ENCODE peak calls at places on chromosomes 6 and 20, in four cellular contexts. T is H1, Q is K562, G is HepG2. K is an unnamed sample.
A peak's percentile ranks its signal among the peaks of the same experiment; 100 is the strongest.

GRCh38 chr6:164151161-164151728 is 736.7 kb downstream of the QKI start:
- DNase-seq in Q (no peak), T (no peak), G (no peak), K (no peak)

GRCh38 chr6:17418281-17419188 is 25.1 kb downstream of the CAP2 start:
- DNase-seq in Q (no peak), T (no peak), G (no peak), K (no peak)

GRCh38 chr6:105370316-105370715 is 32.6 kb downstream of the PREP start:
- DNase-seq in Q (no peak), G (no peak), T (no peak), K (no peak)

GRCh38 chr20:50720582-50720981 is 10.8 kb upstream of the PARD6B start:
- DNase-seq in G (no peak), Q (no peak), T (no peak), K (no peak)

GRCh38 chr6:13395272-13396237 is 67.2 kb upstream of the TBC1D7 start:
- DNase-seq in Q (peak; percentile 98), G (peak; percentile 59), T (no peak), K (no peak)

GRCh38 chr6:131281471-131282270 is 146.4 kb downstream of the AKAP7 start:
- DNase-seq in T (no peak), Q (no peak), G (no peak), K (no peak)

GRCh38 chr6:66985816-66986215 is 1278.8 kb upstream of the EYS start:
- DNase-seq in T (no peak), Q (no peak), G (no peak), K (no peak)

GRCh38 chr20:40977218-40977617 is 51.4 kb upstream of the TOP1 start:
- DNase-seq in Q (no peak), G (no peak), T (no peak), K (no peak)

GRCh38 chr6:89887452-89888137 is 6.7 kb upstream of the GJA10 start:
- DNase-seq in Q (no peak), G (no peak), T (no peak), K (no peak)

GRCh38 chr20:41142241-41142640 is 4.9 kb downstream of the PLCG1 start:
- DNase-seq in G (no peak), T (no peak), Q (no peak), K (no peak)

GRCh38 chr20:19981091-19981490 is 36.1 kb upstream of the NAA20 start:
- DNase-seq in G (no peak), T (no peak), Q (no peak), K (peak; percentile 45)

GRCh38 chr20:58096880-58097813 is 131.3 kb downstream of the ANKRD60 start:
- DNase-seq in G (no peak), T (no peak), Q (no peak), K (no peak)

GRCh38 chr6:30076333-30076732 is 764 bp upstream of the RNF39 start:
- DNase-seq in T (no peak), G (peak; percentile 18), Q (no peak), K (no peak)

GRCh38 chr6:5068153-5068751 is 16.9 kb upstream of the PPP1R3G start:
- DNase-seq in T (no peak), G (peak; percentile 97), Q (no peak), K (no peak)
- TF ChIP-seq FOSL1 in T (no peak), G (peak; percentile 53), Q (no peak), K (no peak)

DNA sequence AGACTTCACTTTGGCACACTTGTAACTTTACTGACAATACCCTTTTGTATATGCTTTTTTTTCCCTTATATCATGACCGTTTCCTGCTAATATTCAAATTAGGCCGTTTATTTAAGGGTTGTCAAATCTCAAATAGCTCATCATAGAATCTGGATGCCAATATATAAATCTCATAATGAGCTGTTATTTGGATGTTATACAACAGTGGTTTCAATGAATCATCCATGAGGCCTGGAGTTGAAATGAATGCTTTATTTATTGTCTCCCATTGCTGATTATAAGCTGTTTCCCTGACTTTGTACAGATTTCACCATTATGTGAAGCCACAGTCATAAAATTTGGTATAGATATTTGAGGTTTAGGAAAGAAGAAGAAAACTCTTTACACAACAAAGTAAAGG is 256.1 kb downstream of the PLCB1 start:
- DNase-seq in Q (no peak), T (no peak), G (no peak), K (no peak)
- TF ChIP-seq SRF in Q (no peak), T (no peak), G (no peak), K (no peak)

DNA sequence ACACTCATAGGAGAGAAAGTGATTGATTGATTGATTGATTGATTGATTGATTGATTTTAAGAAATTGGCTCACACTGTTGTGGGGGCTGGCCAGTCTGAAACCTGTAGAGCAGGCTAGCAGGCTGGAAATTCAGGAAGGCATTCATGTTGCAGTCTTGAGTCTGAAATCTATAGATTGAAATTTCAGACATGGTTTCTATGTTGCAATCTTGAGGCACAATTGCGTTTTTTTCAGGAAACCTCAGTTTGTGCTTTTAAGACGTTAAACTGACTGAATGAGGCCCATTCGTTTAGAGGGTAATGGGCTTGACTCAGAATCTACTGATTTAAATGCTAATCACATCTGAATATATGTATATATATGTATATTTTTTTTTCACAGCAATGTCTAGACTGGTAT is 106.3 kb downstream of the STXBP5 start:
- DNase-seq in G (no peak), T (no peak), Q (no peak), K (no peak)
- TF ChIP-seq FOSL1 in G (no peak), T (no peak), Q (no peak), K (no peak)

GRCh38 chr20:17403496-17403895 is 127.7 kb downstream of the BFSP1 start:
- DNase-seq in Q (no peak), G (no peak), T (no peak), K (no peak)

GRCh38 chr20:17406191-17406590 is 125.0 kb downstream of the BFSP1 start:
- DNase-seq in G (no peak), Q (no peak), T (no peak), K (no peak)

GRCh38 chr20:17407550-17407949 is 123.6 kb downstream of the BFSP1 start:
- DNase-seq in Q (no peak), T (no peak), G (no peak), K (no peak)
- TF ChIP-seq SRF in Q (no peak), T (no peak), G (no peak), K (no peak)

GRCh38 chr6:157037165-157037564 is 260.0 kb downstream of the ARID1B start:
- DNase-seq in T (no peak), G (no peak), Q (no peak), K (no peak)
- TF ChIP-seq FOSL1 in T (no peak), G (no peak), Q (no peak), K (no peak)

GRCh38 chr6:40714576-40715500 is 127.7 kb upstream of the LRFN2 start:
- DNase-seq in T (no peak), G (peak; percentile 97), Q (peak; percentile 38), K (no peak)
- TF ChIP-seq SRF in T (no peak), G (no peak), Q (no peak), K (no peak)

GRCh38 chr20:25178563-25179438 is 16.7 kb upstream of the ENTPD6 start:
- DNase-seq in T (no peak), G (peak; percentile 67), Q (peak; percentile 27), K (peak; percentile 61)
- TF ChIP-seq FOSL1 in T (no peak), G (no peak), Q (peak; percentile 89), K (peak; percentile 84)

DNA sequence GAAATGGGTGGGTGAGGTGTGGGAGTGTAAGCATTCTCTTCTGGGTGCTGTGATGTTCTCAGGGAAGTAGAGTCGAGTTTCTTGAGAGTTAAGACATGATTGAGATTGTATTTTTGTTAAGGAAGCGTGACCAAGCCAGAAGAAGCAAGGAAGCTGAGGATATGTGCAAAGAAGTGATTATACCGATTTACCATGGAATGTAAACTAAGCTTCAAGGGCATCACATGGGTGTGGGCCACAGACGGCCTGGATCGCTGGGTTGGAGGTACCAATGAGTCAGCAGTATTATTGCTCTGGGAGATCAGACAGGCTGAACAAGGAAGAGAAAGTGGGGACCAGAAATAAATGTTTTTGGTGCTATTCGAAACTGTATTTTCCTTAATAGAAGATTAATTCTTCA is 184.1 kb upstream of the GMDS start:
- DNase-seq in T (no peak), G (no peak), Q (no peak), K (no peak)
- TF ChIP-seq SRF in T (no peak), G (no peak), Q (no peak), K (no peak)

GRCh38 chr20:4164246-4164645 is 148.9 kb upstream of the RNF24 start:
- DNase-seq in T (no peak), Q (no peak), G (no peak), K (no peak)

GRCh38 chr20:4165984-4166725 is 150.8 kb upstream of the RNF24 start:
- DNase-seq in Q (no peak), T (no peak), G (no peak), K (no peak)

GRCh38 chr20:4167261-4168004 is 152.1 kb upstream of the RNF24 start:
- DNase-seq in T (no peak), G (peak; percentile 95), Q (no peak), K (no peak)

GRCh38 chr20:4169360-4170214 is 154.2 kb upstream of the RNF24 start:
- DNase-seq in Q (no peak), G (no peak), T (no peak), K (no peak)

GRCh38 chr20:4166726-4167035 is 151.3 kb upstream of the RNF24 start:
- DNase-seq in Q (no peak), G (no peak), T (no peak), K (no peak)
- TF ChIP-seq FOSL1 in Q (no peak), G (no peak), T (no peak), K (no peak)

GRCh38 chr6:169725270-169726048 is 1.2 kb upstream of the PHF10 start:
- DNase-seq in T (no peak), Q (peak; percentile 93), G (peak; percentile 97), K (no peak)
- TF ChIP-seq SRF in T (no peak), Q (no peak), G (peak; percentile 13), K (no peak)